ENCODE peak calls at places on chromosomes 11 and 22, in four cellular contexts. Y, W, H and A are unnamed samples.

GRCh38 chr11:61598886-61599868 is 18.3 kb upstream of the SYT7 start:
- DNase-seq in Y (no peak), W (no peak), H (no peak), A (no peak)

GRCh38 chr11:58900479-58901420 is 38.5 kb upstream of the GLYATL1 start:
- DNase-seq in Y (no peak), W (no peak), H (no peak), A (peak; percentile 58)

GRCh38 chr11:121117753-121118152 is 16.7 kb downstream of the TECTA start:
- DNase-seq in Y (no peak), W (no peak), H (no peak), A (no peak)

GRCh38 chr22:23325183-23325582 is 144.9 kb downstream of the BCR start:
- DNase-seq in H (no peak), W (no peak), Y (no peak), A (no peak)

GRCh38 chr22:43824724-43825485 is 12.8 kb upstream of the EFCAB6 start:
- DNase-seq in Y (no peak), W (peak; percentile 38), H (no peak), A (no peak)

GRCh38 chr11:103327721-103328120 is 218.5 kb downstream of the DYNC2H1 start:
- DNase-seq in H (no peak), W (no peak), Y (no peak), A (no peak)

GRCh38 chr11:86954288-86955110 is 696 bp downstream of the FZD4 start:
- DNase-seq in Y (no peak), H (no peak), W (peak; percentile 69), A (peak; percentile 7)

GRCh38 chr22:46574993-46575914 is 37.8 kb upstream of the CELSR1 start:
- DNase-seq in W (no peak), Y (no peak), H (no peak), A (no peak)

GRCh38 chr11:126413426-126413825 is 57.9 kb downstream of the ST3GAL4 start:
- DNase-seq in W (no peak), Y (no peak), H (no peak), A (no peak)

GRCh38 chr22:42946551-42947198 is 68.3 kb downstream of the PACSIN2 start:
- DNase-seq in H (no peak), Y (no peak), W (peak; percentile 61), A (no peak)

GRCh38 chr11:45150301-45150700 is 3.9 kb downstream of the PRDM11 start:
- DNase-seq in H (no peak), Y (no peak), W (no peak), A (no peak)

GRCh38 chr11:43962383-43962969 is 20.0 kb downstream of the C11orf96 start:
- DNase-seq in H (no peak), W (peak; percentile 21), Y (no peak), A (no peak)

GRCh38 chr11:86671386-86672006 is 920 bp downstream of the ME3 start:
- DNase-seq in W (peak; percentile 80), Y (no peak), H (no peak), A (no peak)

GRCh38 chr11:64833198-64833502 is 11.3 kb downstream of the CDC42BPG start:
- DNase-seq in W (no peak), Y (no peak), H (no peak), A (no peak)